ENCODE peak calls at places on chromosome 20, in eight cellular contexts. One of them, this sample, is unnamed.

GRCh38 chr20:62980970-62981369 is 25.8 kb downstream of the BHLHE23 start:
- DNase-seq in MM.1S: no peak
- DNase-seq in SK-N-SH: peak; percentile 73
- DNase-seq in OCI-LY7: peak; percentile 45
- DNase-seq in hepatocyte: no peak
- DNase-seq in GM23248: peak; percentile 64
- DNase-seq in Karpas-422: no peak
- DNase-seq in HCT116: no peak
- DNase-seq in this sample: peak; percentile 56

GRCh38 chr20:13452470-13453124 is 186.1 kb downstream of the TASP1 start:
- DNase-seq in MM.1S: no peak
- DNase-seq in SK-N-SH: no peak
- DNase-seq in OCI-LY7: no peak
- DNase-seq in hepatocyte: peak; percentile 11
- DNase-seq in GM23248: no peak
- DNase-seq in Karpas-422: no peak
- DNase-seq in HCT116: no peak
- DNase-seq in this sample: no peak

GRCh38 chr20:3111507-3111906 is 27.0 kb upstream of the AVP start:
- DNase-seq in MM.1S: no peak
- DNase-seq in SK-N-SH: no peak
- DNase-seq in OCI-LY7: no peak
- DNase-seq in hepatocyte: no peak
- DNase-seq in GM23248: no peak
- DNase-seq in Karpas-422: no peak
- DNase-seq in HCT116: no peak
- DNase-seq in this sample: no peak

GRCh38 chr20:37314617-37315292 is 25.3 kb downstream of the MANBAL start:
- DNase-seq in MM.1S: no peak
- DNase-seq in SK-N-SH: peak; percentile 78
- DNase-seq in OCI-LY7: no peak
- DNase-seq in hepatocyte: no peak
- DNase-seq in GM23248: peak; percentile 13
- DNase-seq in Karpas-422: no peak
- DNase-seq in HCT116: no peak
- DNase-seq in this sample: no peak

GRCh38 chr20:25195962-25196700 is 619 bp downstream of the ENTPD6 start:
- DNase-seq in MM.1S: peak; percentile 18
- DNase-seq in SK-N-SH: no peak
- DNase-seq in OCI-LY7: no peak
- DNase-seq in hepatocyte: peak; percentile 66
- DNase-seq in GM23248: no peak
- DNase-seq in Karpas-422: peak; percentile 70
- DNase-seq in HCT116: peak; percentile 28
- DNase-seq in this sample: peak; percentile 68

GRCh38 chr20:23937303-23938117 is 51.1 kb downstream of the GGTLC1 start:
- DNase-seq in MM.1S: peak; percentile 69
- DNase-seq in SK-N-SH: peak; percentile 55
- DNase-seq in OCI-LY7: peak; percentile 41
- DNase-seq in hepatocyte: peak; percentile 84
- DNase-seq in GM23248: peak; percentile 73
- DNase-seq in Karpas-422: peak; percentile 87
- DNase-seq in HCT116: peak; percentile 16
- DNase-seq in this sample: peak; percentile 73

GRCh38 chr20:59933849-59934585 is 580 bp upstream of the SYCP2 start:
- DNase-seq in MM.1S: peak; percentile 43
- DNase-seq in SK-N-SH: peak; percentile 97
- DNase-seq in OCI-LY7: no peak
- DNase-seq in hepatocyte: peak; percentile 86
- DNase-seq in GM23248: peak; percentile 87
- DNase-seq in Karpas-422: no peak
- DNase-seq in HCT116: peak; percentile 15
- DNase-seq in this sample: peak; percentile 87

GRCh38 chr20:20241966-20242365 is 125.9 kb upstream of the INSM1 start:
- DNase-seq in MM.1S: no peak
- DNase-seq in SK-N-SH: no peak
- DNase-seq in OCI-LY7: no peak
- DNase-seq in hepatocyte: no peak
- DNase-seq in GM23248: no peak
- DNase-seq in Karpas-422: no peak
- DNase-seq in HCT116: no peak
- DNase-seq in this sample: no peak

GRCh38 chr20:10863337-10864060 is 189.7 kb upstream of the JAG1 start:
- DNase-seq in MM.1S: no peak
- DNase-seq in SK-N-SH: no peak
- DNase-seq in OCI-LY7: no peak
- DNase-seq in hepatocyte: no peak
- DNase-seq in GM23248: peak; percentile 79
- DNase-seq in Karpas-422: no peak
- DNase-seq in HCT116: peak; percentile 23
- DNase-seq in this sample: peak; percentile 11

GRCh38 chr20:44142416-44142815 is 44.6 kb downstream of the JPH2 start:
- DNase-seq in MM.1S: no peak
- DNase-seq in SK-N-SH: no peak
- DNase-seq in OCI-LY7: no peak
- DNase-seq in hepatocyte: no peak
- DNase-seq in GM23248: peak; percentile 46
- DNase-seq in Karpas-422: no peak
- DNase-seq in HCT116: no peak
- DNase-seq in this sample: no peak

GRCh38 chr20:60131375-60131774 is 173.2 kb downstream of the CDH26 start:
- DNase-seq in MM.1S: no peak
- DNase-seq in SK-N-SH: no peak
- DNase-seq in OCI-LY7: no peak
- DNase-seq in hepatocyte: no peak
- DNase-seq in GM23248: no peak
- DNase-seq in Karpas-422: no peak
- DNase-seq in HCT116: no peak
- DNase-seq in this sample: no peak

GRCh38 chr20:41572010-41572572 is 46.1 kb downstream of the CHD6 start:
- DNase-seq in MM.1S: no peak
- DNase-seq in SK-N-SH: no peak
- DNase-seq in OCI-LY7: no peak
- DNase-seq in hepatocyte: no peak
- DNase-seq in GM23248: no peak
- DNase-seq in Karpas-422: no peak
- DNase-seq in HCT116: no peak
- DNase-seq in this sample: no peak

GRCh38 chr20:63330084-63330760 is 30.9 kb downstream of the CHRNA4 start:
- DNase-seq in MM.1S: no peak
- DNase-seq in SK-N-SH: no peak
- DNase-seq in OCI-LY7: no peak
- DNase-seq in hepatocyte: no peak
- DNase-seq in GM23248: no peak
- DNase-seq in Karpas-422: no peak
- DNase-seq in HCT116: no peak
- DNase-seq in this sample: no peak

GRCh38 chr20:48096212-48096875 is 311.1 kb upstream of the SULF2 start:
- DNase-seq in MM.1S: no peak
- DNase-seq in SK-N-SH: no peak
- DNase-seq in OCI-LY7: no peak
- DNase-seq in hepatocyte: no peak
- DNase-seq in GM23248: no peak
- DNase-seq in Karpas-422: no peak
- DNase-seq in HCT116: no peak
- DNase-seq in this sample: no peak

GRCh38 chr20:48098099-48098498 is 312.8 kb upstream of the SULF2 start:
- DNase-seq in MM.1S: no peak
- DNase-seq in SK-N-SH: no peak
- DNase-seq in OCI-LY7: peak; percentile 16
- DNase-seq in hepatocyte: no peak
- DNase-seq in GM23248: peak; percentile 4
- DNase-seq in Karpas-422: peak; percentile 56
- DNase-seq in HCT116: peak; percentile 8
- DNase-seq in this sample: no peak

GRCh38 chr20:48100483-48100882 is 315.2 kb upstream of the SULF2 start:
- DNase-seq in MM.1S: no peak
- DNase-seq in SK-N-SH: no peak
- DNase-seq in OCI-LY7: no peak
- DNase-seq in hepatocyte: no peak
- DNase-seq in GM23248: no peak
- DNase-seq in Karpas-422: no peak
- DNase-seq in HCT116: no peak
- DNase-seq in this sample: no peak

GRCh38 chr20:48096957-48097890 is 311.9 kb upstream of the SULF2 start:
- DNase-seq in MM.1S: no peak
- DNase-seq in SK-N-SH: no peak
- DNase-seq in OCI-LY7: peak; percentile 6
- DNase-seq in hepatocyte: no peak
- DNase-seq in GM23248: no peak
- DNase-seq in Karpas-422: peak; percentile 20
- DNase-seq in HCT116: peak; percentile 7
- DNase-seq in this sample: no peak

DNA sequence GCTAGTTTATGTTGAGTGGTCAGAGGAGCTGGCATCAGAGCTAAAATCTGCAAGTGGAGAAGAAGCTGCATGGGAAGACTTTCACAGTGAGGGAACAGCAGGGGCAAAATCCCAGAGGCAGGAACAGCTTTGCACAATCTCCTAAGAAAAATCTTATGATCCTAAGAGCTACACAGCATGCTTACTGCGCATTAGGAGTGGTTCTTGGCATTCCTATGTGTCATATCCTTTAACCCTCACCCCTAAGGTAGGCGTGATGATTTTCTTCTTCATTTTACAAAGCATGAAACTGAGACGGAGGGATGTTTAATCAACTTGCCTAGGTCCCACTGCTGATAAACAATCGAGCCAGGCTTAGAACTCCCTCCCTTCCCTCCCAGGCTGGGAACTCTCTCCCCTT is 313.6 kb upstream of the SULF2 start:
- DNase-seq in MM.1S: no peak
- DNase-seq in SK-N-SH: no peak
- DNase-seq in OCI-LY7: no peak
- DNase-seq in hepatocyte: no peak
- DNase-seq in GM23248: no peak
- DNase-seq in Karpas-422: peak; percentile 26
- DNase-seq in HCT116: no peak
- DNase-seq in this sample: no peak
- H3K9me2 ChIP-seq in MM.1S: no peaks in the 10 kb centered on the region
- H3K9me2 ChIP-seq in SK-N-SH: no peaks in the 10 kb centered on the region
- H3K9me2 ChIP-seq in OCI-LY7: no peaks in the 10 kb centered on the region
- H3K9me2 ChIP-seq in hepatocyte: no peaks in the 10 kb centered on the region
- H3K9me2 ChIP-seq in GM23248: no peaks in the 10 kb centered on the region
- H3K9me2 ChIP-seq in Karpas-422: no peaks in the 10 kb centered on the region
- H3K9me2 ChIP-seq in HCT116: no peaks in the 10 kb centered on the region
- H3K9me2 ChIP-seq in this sample: peaks cover 4% of the 10 kb centered on the region

GRCh38 chr20:51121901-51122412 is 99.0 kb upstream of the KCNG1 start:
- DNase-seq in MM.1S: no peak
- DNase-seq in SK-N-SH: no peak
- DNase-seq in OCI-LY7: no peak
- DNase-seq in hepatocyte: no peak
- DNase-seq in GM23248: peak; percentile 80
- DNase-seq in Karpas-422: no peak
- DNase-seq in HCT116: no peak
- DNase-seq in this sample: no peak
- H3K9me2 ChIP-seq in MM.1S: no peaks in the 10 kb centered on the region
- H3K9me2 ChIP-seq in SK-N-SH: no peaks in the 10 kb centered on the region
- H3K9me2 ChIP-seq in OCI-LY7: no peaks in the 10 kb centered on the region
- H3K9me2 ChIP-seq in hepatocyte: no peaks in the 10 kb centered on the region
- H3K9me2 ChIP-seq in GM23248: no peaks in the 10 kb centered on the region
- H3K9me2 ChIP-seq in Karpas-422: no peaks in the 10 kb centered on the region
- H3K9me2 ChIP-seq in HCT116: no peaks in the 10 kb centered on the region
- H3K9me2 ChIP-seq in this sample: no peaks in the 10 kb centered on the region

GRCh38 chr20:9348746-9349145 is 165.6 kb upstream of the LAMP5 start:
- DNase-seq in MM.1S: no peak
- DNase-seq in SK-N-SH: no peak
- DNase-seq in OCI-LY7: no peak
- DNase-seq in hepatocyte: no peak
- DNase-seq in GM23248: no peak
- DNase-seq in Karpas-422: no peak
- DNase-seq in HCT116: no peak
- DNase-seq in this sample: peak; percentile 10

GRCh38 chr20:9342651-9343050 is 171.7 kb upstream of the LAMP5 start:
- DNase-seq in MM.1S: no peak
- DNase-seq in SK-N-SH: no peak
- DNase-seq in OCI-LY7: no peak
- DNase-seq in hepatocyte: no peak
- DNase-seq in GM23248: no peak
- DNase-seq in Karpas-422: no peak
- DNase-seq in HCT116: no peak
- DNase-seq in this sample: no peak

GRCh38 chr20:9348316-9348715 is 166.1 kb upstream of the LAMP5 start:
- DNase-seq in MM.1S: no peak
- DNase-seq in SK-N-SH: no peak
- DNase-seq in OCI-LY7: no peak
- DNase-seq in hepatocyte: no peak
- DNase-seq in GM23248: no peak
- DNase-seq in Karpas-422: no peak
- DNase-seq in HCT116: no peak
- DNase-seq in this sample: no peak

GRCh38 chr20:9339708-9340107 is 174.7 kb upstream of the LAMP5 start:
- DNase-seq in MM.1S: no peak
- DNase-seq in SK-N-SH: no peak
- DNase-seq in OCI-LY7: no peak
- DNase-seq in hepatocyte: no peak
- DNase-seq in GM23248: no peak
- DNase-seq in Karpas-422: no peak
- DNase-seq in HCT116: no peak
- DNase-seq in this sample: no peak

DNA sequence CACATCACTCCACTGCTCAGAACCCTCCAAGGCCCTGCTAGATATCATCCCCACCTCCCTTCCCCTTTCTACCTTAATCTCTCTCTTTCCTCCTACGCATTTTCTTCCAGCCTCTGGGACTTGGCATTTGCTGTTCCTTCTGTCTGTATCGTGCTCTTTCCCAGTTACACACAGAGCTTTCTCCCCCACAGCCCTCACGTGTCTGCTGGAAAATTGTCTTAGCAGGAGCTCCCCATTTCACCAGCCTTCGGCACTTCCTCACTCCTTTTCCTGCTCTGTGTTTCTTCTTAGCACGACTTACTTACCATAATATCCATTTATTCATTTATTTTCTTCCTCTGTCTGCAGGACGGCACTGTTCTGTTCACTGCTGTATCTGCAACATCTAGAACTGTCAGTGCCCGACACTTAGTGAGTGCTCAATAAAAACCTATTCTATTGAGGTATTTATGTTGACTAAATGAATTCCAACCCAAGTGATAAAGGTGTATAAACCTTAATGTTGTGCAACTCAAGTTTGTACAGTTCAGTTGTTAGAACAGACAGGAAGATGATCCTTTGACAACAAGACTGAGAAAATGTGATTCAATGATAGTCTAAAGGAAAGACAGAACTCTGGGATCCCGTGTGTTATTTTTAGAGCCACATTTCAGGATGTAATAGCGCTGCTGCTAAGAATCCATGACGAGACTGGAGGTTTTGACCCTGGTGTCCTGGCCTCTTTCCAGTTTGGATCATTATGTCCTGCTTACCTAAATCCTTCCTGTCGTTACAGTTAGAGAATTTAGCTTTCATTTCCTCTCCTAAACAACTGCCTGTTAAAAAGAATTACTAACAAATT is 170.1 kb upstream of the LAMP5 start:
- DNase-seq in MM.1S: peak; percentile 3
- DNase-seq in SK-N-SH: no peak
- DNase-seq in OCI-LY7: no peak
- DNase-seq in hepatocyte: no peak
- DNase-seq in GM23248: peak; percentile 54
- DNase-seq in Karpas-422: no peak
- DNase-seq in HCT116: no peak
- DNase-seq in this sample: no peak
- H3K9me2 ChIP-seq in MM.1S: no peaks in the 10 kb centered on the region
- H3K9me2 ChIP-seq in SK-N-SH: no peaks in the 10 kb centered on the region
- H3K9me2 ChIP-seq in OCI-LY7: no peaks in the 10 kb centered on the region
- H3K9me2 ChIP-seq in hepatocyte: no peaks in the 10 kb centered on the region
- H3K9me2 ChIP-seq in GM23248: no peaks in the 10 kb centered on the region
- H3K9me2 ChIP-seq in Karpas-422: no peaks in the 10 kb centered on the region
- H3K9me2 ChIP-seq in HCT116: no peaks in the 10 kb centered on the region
- H3K9me2 ChIP-seq in this sample: no peaks in the 10 kb centered on the region

GRCh38 chr20:57450931-57451330 is 59.7 kb downstream of the RBM38 start:
- DNase-seq in MM.1S: no peak
- DNase-seq in SK-N-SH: peak; percentile 67
- DNase-seq in OCI-LY7: peak; percentile 47
- DNase-seq in hepatocyte: no peak
- DNase-seq in GM23248: no peak
- DNase-seq in Karpas-422: peak; percentile 79
- DNase-seq in HCT116: no peak
- DNase-seq in this sample: no peak
- H3K9me2 ChIP-seq in MM.1S: no peaks in the 10 kb centered on the region
- H3K9me2 ChIP-seq in SK-N-SH: no peaks in the 10 kb centered on the region
- H3K9me2 ChIP-seq in OCI-LY7: no peaks in the 10 kb centered on the region
- H3K9me2 ChIP-seq in hepatocyte: no peaks in the 10 kb centered on the region
- H3K9me2 ChIP-seq in GM23248: no peaks in the 10 kb centered on the region
- H3K9me2 ChIP-seq in Karpas-422: no peaks in the 10 kb centered on the region
- H3K9me2 ChIP-seq in HCT116: no peaks in the 10 kb centered on the region
- H3K9me2 ChIP-seq in this sample: no peaks in the 10 kb centered on the region

This sample was measured in GM23338.